ENCODE peak calls at places on chromosomes 1 and 21, in ten cellular contexts. H, Z, R, V, W, D, M, Y, P and F are unnamed samples.

GRCh38 chr1:178704833-178705232 is 20.2 kb upstream of the RALGPS2 start:
- DNase-seq in H (no peak), Z (no peak), R (no peak), V (no peak), W (no peak), D (no peak), M (no peak), Y (no peak), P (no peak), F (no peak)

GRCh38 chr1:31881698-31882000 is 56.5 kb downstream of the PTP4A2 start:
- DNase-seq in H (no peak), Z (no peak), R (no peak), V (no peak), W (no peak), D (no peak), M (no peak), Y (peak), P (peak), F (no peak)

GRCh38 chr1:225476538-225476988 is 48.7 kb upstream of the LBR start:
- DNase-seq in H (no peak), Z (no peak), R (peak), V (no peak), W (no peak), D (no peak), M (no peak), Y (no peak), P (peak), F (no peak)

GRCh38 chr1:240831922-240832321 is 220.0 kb upstream of the GREM2 start:
- DNase-seq in H (no peak), Z (no peak), R (no peak), V (peak), W (no peak), D (no peak), M (no peak), Y (no peak), P (no peak), F (no peak)

GRCh38 chr1:170692866-170693575 is 29.1 kb downstream of the PRRX1 start:
- DNase-seq in H (peak), Z (no peak), R (no peak), V (peak), W (no peak), D (no peak), M (no peak), Y (no peak), P (peak), F (no peak)

GRCh38 chr1:198465201-198466144 is 75.0 kb downstream of the ATP6V1G3 start:
- DNase-seq in H (peak), Z (no peak), R (no peak), V (peak), W (no peak), D (peak), M (peak), Y (no peak), P (peak), F (no peak)

GRCh38 chr1:12148958-12149790 is 17.6 kb upstream of the TNFRSF1B start:
- DNase-seq in H (no peak), Z (no peak), R (no peak), V (no peak), W (no peak), D (no peak), M (no peak), Y (no peak), P (no peak), F (no peak)

GRCh38 chr21:38126677-38127271 is 130.0 kb upstream of the KCNJ15 start:
- DNase-seq in H (peak), Z (peak), R (no peak), V (peak), W (no peak), D (no peak), M (peak), Y (peak), P (peak), F (peak)

GRCh38 chr21:21039624-21040023 is 41.4 kb downstream of the NCAM2 start:
- DNase-seq in H (no peak), Z (no peak), R (no peak), V (no peak), W (no peak), D (no peak), M (no peak), Y (no peak), P (no peak), F (no peak)

GRCh38 chr1:25431495-25432363 is 1.0 kb downstream of the MACO1 start:
- DNase-seq in H (no peak), Z (no peak), R (no peak), V (peak), W (peak), D (no peak), M (no peak), Y (peak), P (no peak), F (no peak)

GRCh38 chr1:22461100-22461499 is 9.4 kb downstream of the ZBTB40 start:
- DNase-seq in H (no peak), Z (no peak), R (no peak), V (no peak), W (no peak), D (no peak), M (no peak), Y (no peak), P (no peak), F (no peak)

GRCh38 chr1:22461678-22462527 is 10.3 kb downstream of the ZBTB40 start:
- DNase-seq in H (no peak), Z (no peak), R (no peak), V (no peak), W (no peak), D (no peak), M (no peak), Y (no peak), P (no peak), F (no peak)

GRCh38 chr1:22454476-22455056 is 2.9 kb downstream of the ZBTB40 start:
- DNase-seq in H (no peak), Z (no peak), R (no peak), V (no peak), W (no peak), D (no peak), M (no peak), Y (peak), P (no peak), F (no peak)

GRCh38 chr1:22457356-22457755 is 5.7 kb downstream of the ZBTB40 start:
- DNase-seq in H (no peak), Z (no peak), R (no peak), V (peak), W (peak), D (no peak), M (no peak), Y (peak), P (no peak), F (no peak)

DNA sequence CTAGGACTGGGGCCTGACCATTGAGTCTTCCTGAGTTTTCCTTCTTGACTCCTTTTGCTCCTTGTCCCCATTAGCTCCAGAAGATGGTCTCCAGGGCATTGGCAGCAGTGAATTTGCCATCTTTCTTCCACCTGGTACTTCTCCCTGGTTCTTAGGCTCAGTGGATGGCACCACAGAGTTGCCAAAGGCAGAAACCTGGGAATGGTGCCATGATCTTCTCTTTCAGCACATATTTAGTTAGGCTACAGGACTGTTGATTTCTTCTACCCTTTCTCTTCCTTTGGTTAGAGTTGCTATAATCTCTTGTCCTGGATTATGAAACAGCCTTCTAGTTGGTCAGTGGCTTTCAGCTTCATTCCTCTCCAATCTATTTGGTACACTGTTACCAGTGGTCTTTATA is 6.2 kb downstream of the ZBTB40 start:
- DNase-seq in H (no peak), Z (no peak), R (no peak), V (no peak), W (no peak), D (no peak), M (no peak), Y (no peak), P (no peak), F (no peak)
- TF ChIP-seq CTCF in H (no peak), Z (no peak), R (no peak), V (no peak), W (no peak), D (no peak), M (no peak), Y (no peak), P (no peak), F (no peak)

GRCh38 chr21:25791321-25791720 is 56.5 kb downstream of the GABPA start:
- DNase-seq in H (no peak), Z (no peak), R (no peak), V (no peak), W (no peak), D (no peak), M (peak), Y (no peak), P (no peak), F (no peak)

GRCh38 chr21:25788677-25789076 is 53.9 kb downstream of the GABPA start:
- DNase-seq in H (no peak), Z (no peak), R (no peak), V (no peak), W (no peak), D (no peak), M (no peak), Y (no peak), P (no peak), F (no peak)

GRCh38 chr21:25790122-25790951 is 55.6 kb downstream of the GABPA start:
- DNase-seq in H (peak), Z (no peak), R (no peak), V (peak), W (no peak), D (no peak), M (peak), Y (no peak), P (peak), F (no peak)
- TF ChIP-seq CTCF in H (peak), Z (peak), R (no peak), V (peak), W (no peak), D (peak), M (peak), Y (peak), P (peak), F (peak)

GRCh38 chr21:32576011-32576410 is 9.3 kb downstream of the TCP10L start:
- DNase-seq in H (no peak), Z (no peak), R (no peak), V (no peak), W (no peak), D (no peak), M (no peak), Y (no peak), P (no peak), F (peak)
- TF ChIP-seq CTCF in H (no peak), Z (no peak), R (no peak), V (no peak), W (no peak), D (no peak), M (no peak), Y (no peak), P (no peak), F (no peak)

DNA sequence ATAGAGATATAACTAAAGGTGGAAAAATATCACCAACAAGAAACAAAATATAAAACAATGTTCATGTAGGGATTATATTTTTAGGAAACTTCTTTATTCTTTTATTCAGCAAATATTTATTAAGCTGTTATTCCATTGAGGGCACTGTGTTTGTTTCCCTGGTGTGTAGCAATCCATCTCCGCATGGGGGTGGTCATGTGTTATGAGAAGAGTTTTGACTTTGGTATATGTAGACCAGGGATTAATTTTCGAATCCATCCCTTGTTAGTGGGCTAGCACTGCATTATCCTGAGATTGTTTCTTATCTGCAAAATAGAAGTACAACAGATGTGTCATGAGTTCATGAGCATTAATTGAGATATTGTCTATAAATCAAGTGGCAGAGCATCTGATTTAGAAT is 190.2 kb upstream of the LRRC7 start:
- DNase-seq in H (no peak), Z (no peak), R (no peak), V (no peak), W (no peak), D (no peak), M (no peak), Y (no peak), P (no peak), F (no peak)
- TF ChIP-seq CTCF in H (no peak), Z (no peak), R (no peak), V (no peak), W (no peak), D (no peak), M (no peak), Y (no peak), P (no peak), F (no peak)

DNA sequence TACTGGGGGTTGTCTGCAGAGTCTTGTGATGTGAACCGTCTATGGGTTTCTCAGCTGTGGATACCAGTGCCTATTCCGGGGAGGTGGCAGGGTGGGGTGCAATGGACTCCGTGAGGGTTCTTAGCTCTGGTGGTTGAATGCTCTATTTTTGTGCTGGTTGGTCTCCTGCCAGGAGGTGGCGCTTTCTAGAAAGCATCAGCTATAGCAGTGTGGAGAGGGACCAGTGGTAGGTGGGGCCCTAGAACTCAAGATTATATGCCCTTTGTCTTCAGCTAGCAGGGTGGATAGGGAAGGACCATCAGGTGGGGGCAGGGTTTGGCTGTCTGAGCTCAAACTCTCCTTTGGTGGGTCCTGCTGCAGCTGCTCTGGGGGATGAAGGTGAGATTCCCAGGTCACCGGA is 127.3 kb upstream of the PLD5 start:
- DNase-seq in H (no peak), Z (no peak), R (no peak), V (no peak), W (no peak), D (no peak), M (peak), Y (no peak), P (no peak), F (no peak)
- TF ChIP-seq CTCF in H (no peak), Z (no peak), R (no peak), V (no peak), W (no peak), D (no peak), M (peak), Y (no peak), P (no peak), F (peak)

GRCh38 chr1:155171836-155172731 is 1.0 kb downstream of the KRTCAP2 start:
- DNase-seq in H (no peak), Z (no peak), R (peak), V (no peak), W (no peak), D (no peak), M (no peak), Y (no peak), P (no peak), F (peak)

GRCh38 chr1:155172732-155173477 is at the start of gene KRTCAP2:
- DNase-seq in H (peak), Z (peak), R (peak), V (peak), W (peak), D (peak), M (peak), Y (peak), P (peak), F (peak)

GRCh38 chr1:155174334-155175280 is 958 bp downstream of the TRIM46 start:
- DNase-seq in H (no peak), Z (no peak), R (peak), V (peak), W (no peak), D (no peak), M (peak), Y (no peak), P (peak), F (peak)

GRCh38 chr1:155175281-155175926 is 1.8 kb downstream of the TRIM46 start:
- DNase-seq in H (no peak), Z (no peak), R (peak), V (no peak), W (no peak), D (no peak), M (no peak), Y (no peak), P (no peak), F (no peak)

DNA sequence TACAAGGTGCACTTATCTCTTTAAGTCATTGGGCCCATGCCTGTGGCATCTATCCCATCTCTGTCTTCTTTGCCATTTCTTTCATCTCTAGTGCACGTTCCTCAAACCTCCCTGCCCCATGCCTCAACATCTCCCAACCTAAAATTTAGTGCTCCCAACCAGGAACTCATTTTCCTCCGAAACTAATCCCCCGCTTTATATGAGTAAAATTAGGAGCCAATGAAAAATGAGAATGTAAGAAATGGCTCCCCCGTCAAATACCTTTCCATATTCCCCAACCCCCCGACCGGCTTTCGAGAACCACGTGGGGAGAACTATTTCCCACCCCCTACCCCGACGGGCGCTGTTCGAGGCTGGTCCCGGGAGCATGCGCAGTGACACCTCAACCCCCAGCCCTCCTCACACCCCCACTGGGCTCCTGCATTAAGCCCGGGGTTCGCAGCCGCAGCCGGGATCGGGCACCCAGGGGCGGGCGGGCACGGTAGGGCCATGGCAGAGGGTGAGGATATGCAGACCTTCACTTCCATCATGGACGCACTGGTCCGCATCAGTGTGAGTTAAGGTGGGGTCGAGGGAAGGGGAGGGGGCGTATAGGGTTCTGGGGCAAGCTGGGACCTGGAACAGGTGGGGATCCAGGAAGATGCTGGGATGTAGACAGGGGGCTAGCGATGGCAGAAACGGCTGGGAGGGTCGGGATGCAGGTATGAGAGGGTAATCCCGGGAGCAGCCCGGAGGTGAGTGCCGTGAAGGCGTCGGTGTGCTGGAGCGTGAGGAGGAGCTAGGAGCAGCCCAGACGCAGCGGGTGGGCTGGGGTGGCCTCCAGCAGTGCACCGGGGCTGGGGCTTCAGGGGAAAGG is at the start of gene TRIM46:
- DNase-seq in H (peak), Z (no peak), R (peak), V (peak), W (no peak), D (no peak), M (peak), Y (no peak), P (peak), F (peak)
- TF ChIP-seq CTCF in H (no peak), Z (no peak), R (peak), V (no peak), W (peak), D (no peak), M (peak), Y (no peak), P (no peak), F (peak)

DNA sequence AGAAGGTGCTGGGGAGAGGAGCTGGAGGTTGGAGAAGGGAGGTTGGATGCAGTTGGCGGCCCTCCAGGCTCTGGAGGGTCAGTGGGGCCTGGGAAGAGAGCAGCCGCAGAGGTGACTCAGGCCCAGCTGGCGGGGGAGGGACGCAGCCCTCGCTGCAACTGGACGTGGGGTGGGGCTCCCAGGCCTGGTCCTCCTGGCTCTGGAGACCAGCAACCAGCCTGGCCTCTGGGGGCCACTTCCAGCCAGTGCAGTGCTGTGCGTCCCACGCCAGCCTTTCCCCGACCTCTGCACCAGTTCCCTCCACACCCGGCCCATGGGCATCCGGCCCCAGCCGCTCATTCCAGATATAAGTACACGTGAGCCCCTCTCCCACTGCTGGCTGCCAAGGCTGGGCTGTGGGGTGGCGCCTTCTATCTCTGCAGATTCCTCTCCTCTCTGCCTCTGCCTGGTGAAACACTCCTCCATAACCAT is 38.0 kb upstream of the COL18A1 start:
- DNase-seq in H (peak), Z (peak), R (peak), V (peak), W (peak), D (peak), M (no peak), Y (peak), P (peak), F (no peak)
- TF ChIP-seq CTCF in H (peak), Z (no peak), R (no peak), V (peak), W (no peak), D (no peak), M (no peak), Y (no peak), P (peak), F (no peak)

DNA sequence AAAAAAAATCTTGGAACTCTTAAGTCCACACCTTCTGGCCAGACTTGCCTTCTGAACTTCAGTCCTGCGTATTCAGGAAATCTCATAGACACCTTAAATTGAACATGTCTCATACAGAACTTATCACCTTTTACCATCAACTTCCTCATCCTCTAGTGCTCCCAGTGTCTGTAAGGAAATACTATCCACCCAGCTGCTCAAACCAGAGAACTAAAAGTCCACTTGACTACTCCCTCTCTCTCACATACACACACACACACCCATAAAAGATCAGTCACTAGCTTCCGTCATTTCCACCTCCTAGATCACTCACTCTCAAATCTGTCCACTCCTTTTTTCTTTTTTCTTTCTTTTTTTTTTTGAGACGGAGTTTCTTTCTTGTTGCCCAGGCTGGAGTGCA is 10.9 kb upstream of the CAP1 start:
- DNase-seq in H (no peak), Z (no peak), R (no peak), V (no peak), W (no peak), D (no peak), M (no peak), Y (no peak), P (no peak), F (no peak)
- TF ChIP-seq CTCF in H (no peak), Z (no peak), R (no peak), V (no peak), W (no peak), D (no peak), M (no peak), Y (no peak), P (no peak), F (no peak)

GRCh38 chr1:117069220-117069844 is 9.2 kb downstream of the TTF2 start:
- DNase-seq in H (no peak), Z (no peak), R (no peak), V (no peak), W (no peak), D (no peak), M (no peak), Y (no peak), P (no peak), F (no peak)
- TF ChIP-seq CTCF in H (peak), Z (no peak), R (no peak), V (no peak), W (no peak), D (no peak), M (no peak), Y (no peak), P (no peak), F (no peak)